ENCODE peak calls at places on chromosomes 6 and 20, in five cellular contexts. C is IMR-90, W is fibroblast of lung, A is neuronal stem cell, T is kidney. V is an unnamed sample.

GRCh38 chr6:69379518-69379917 is 417.3 kb downstream of the LMBRD1 start:
- DNase-seq in C (no peak), W (no peak), A (no peak), T (no peak), V (no peak)

GRCh38 chr6:13863699-13864155 is 49.4 kb upstream of the MCUR1 start:
- DNase-seq in C (no peak), W (no peak), A (no peak), T (no peak), V (no peak)

GRCh38 chr6:31402324-31403282 is 792 bp upstream of the MICA start:
- DNase-seq in C (no peak), W (peak; percentile 22), A (no peak), T (no peak), V (peak; percentile 54)

GRCh38 chr20:58524814-58525213 is 9.6 kb upstream of the APCDD1L start:
- DNase-seq in C (peak; percentile 85), W (peak; percentile 48), A (no peak), T (no peak), V (no peak)

GRCh38 chr6:129141499-129141898 is 258.6 kb downstream of the LAMA2 start:
- DNase-seq in C (peak; percentile 21), W (peak; percentile 49), A (no peak), T (no peak), V (no peak)

GRCh38 chr6:123888779-123889513 is 85.3 kb downstream of the NKAIN2 start:
- DNase-seq in C (no peak), W (no peak), A (no peak), T (no peak), V (no peak)

GRCh38 chr6:124310139-124310538 is 506.5 kb downstream of the NKAIN2 start:
- DNase-seq in C (no peak), W (no peak), A (no peak), T (no peak), V (no peak)

GRCh38 chr6:15953152-15953880 is 175.6 kb upstream of the MYLIP start:
- DNase-seq in C (no peak), W (no peak), A (no peak), T (no peak), V (no peak)

GRCh38 chr20:29742699-29743100 is 1514.8 kb upstream of the DEFB115 start:
- DNase-seq in C (no peak), W (no peak), A (no peak), T (peak; percentile 71), V (no peak)

GRCh38 chr20:59004763-59005522 is 2.1 kb downstream of the CTSZ start:
- DNase-seq in C (no peak), W (no peak), A (no peak), T (peak; percentile 85), V (peak; percentile 90)

GRCh38 chr20:44054118-44054517 is 132.9 kb downstream of the JPH2 start:
- DNase-seq in C (no peak), W (no peak), A (no peak), T (no peak), V (no peak)

GRCh38 chr20:10432079-10432478 is 1.9 kb downstream of the MKKS start:
- DNase-seq in C (no peak), W (no peak), A (no peak), T (no peak), V (no peak)
- H3K4me3 ChIP-seq in C (no peak overlapping the region), W (no peak overlapping the region), A (no peak overlapping the region), T (no peak overlapping the region), V (no peak overlapping the region)

GRCh38 chr6:113632220-113632864 is 224.8 kb upstream of the MARCKS start:
- DNase-seq in C (peak; percentile 88), W (peak; percentile 80), A (peak; percentile 3), T (no peak), V (peak; percentile 50)

GRCh38 chr6:113629940-113630339 is 227.2 kb upstream of the MARCKS start:
- DNase-seq in C (no peak), W (no peak), A (no peak), T (no peak), V (no peak)

GRCh38 chr6:113630738-113631535 is 226.2 kb upstream of the MARCKS start:
- DNase-seq in C (peak; percentile 86), W (peak; percentile 35), A (no peak), T (no peak), V (no peak)

GRCh38 chr6:113630365-113630737 is 226.8 kb upstream of the MARCKS start:
- DNase-seq in C (peak; percentile 88), W (peak; percentile 81), A (no peak), T (no peak), V (no peak)

GRCh38 chr6:113631616-113632015 is 225.5 kb upstream of the MARCKS start:
- DNase-seq in C (no peak), W (no peak), A (no peak), T (no peak), V (no peak)
- H3K9ac ChIP-seq in C (no peak overlapping the region), W (no peak overlapping the region), A (no peak overlapping the region), T (no peak overlapping the region), V (no peak overlapping the region)

GRCh38 chr6:113640046-113640445 is 217.1 kb upstream of the MARCKS start:
- DNase-seq in C (no peak), W (no peak), A (no peak), T (no peak), V (peak; percentile 42)

GRCh38 chr6:113636357-113636824 is 220.8 kb upstream of the MARCKS start:
- DNase-seq in C (peak; percentile 78), W (no peak), A (no peak), T (no peak), V (no peak)

GRCh38 chr6:113633638-113634037 is 223.5 kb upstream of the MARCKS start:
- DNase-seq in C (no peak), W (no peak), A (no peak), T (no peak), V (no peak)

GRCh38 chr6:113635222-113635970 is 221.7 kb upstream of the MARCKS start:
- DNase-seq in C (no peak), W (no peak), A (no peak), T (no peak), V (no peak)

DNA sequence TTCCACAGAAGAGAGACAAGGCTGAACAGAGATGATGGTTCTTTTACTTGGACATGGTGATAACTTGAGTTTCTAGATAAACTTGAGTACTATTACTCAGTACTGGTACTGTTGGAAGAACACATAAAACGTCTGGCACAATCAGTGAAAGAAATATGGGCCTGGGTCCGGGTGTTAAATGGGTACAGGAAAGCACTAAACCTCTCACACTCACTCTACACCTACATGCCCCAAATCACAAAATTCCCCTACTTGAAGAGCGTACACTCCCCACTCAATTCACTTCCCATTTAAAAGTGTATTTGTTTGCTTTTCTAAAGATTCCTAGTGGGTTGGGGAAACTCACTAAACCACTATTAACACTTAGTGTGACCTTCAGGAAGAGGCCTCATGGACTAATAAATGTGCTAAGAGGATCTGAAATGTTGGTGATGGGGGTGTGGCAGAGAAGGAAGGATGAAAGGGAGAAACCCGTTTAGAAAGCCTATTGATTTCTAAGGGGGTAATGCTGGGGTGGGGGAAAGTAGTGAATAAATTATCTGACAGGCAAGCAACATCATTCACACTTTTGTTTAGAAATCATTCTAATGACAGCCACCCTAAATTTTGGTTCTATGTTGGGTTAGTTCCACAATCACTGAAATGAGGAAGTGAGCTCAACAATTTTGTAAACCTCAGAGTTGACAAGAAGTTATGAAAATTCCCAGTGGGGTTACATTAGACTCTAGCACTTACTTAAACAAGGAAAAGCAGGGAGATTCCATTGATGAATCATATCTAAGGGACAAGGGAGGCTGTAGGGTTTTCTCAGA is 222.6 kb upstream of the MARCKS start:
- DNase-seq in C (peak; percentile 87), W (peak; percentile 51), A (no peak), T (no peak), V (no peak)
- H3K4me1 ChIP-seq in C (peaks cover 25% of the 10 kb centered on the region), W (peaks cover 11% of the 10 kb centered on the region), A (peaks cover 18% of the 10 kb centered on the region), T (no peaks in the 10 kb centered on the region), V (peaks cover 11% of the 10 kb centered on the region)

DNA sequence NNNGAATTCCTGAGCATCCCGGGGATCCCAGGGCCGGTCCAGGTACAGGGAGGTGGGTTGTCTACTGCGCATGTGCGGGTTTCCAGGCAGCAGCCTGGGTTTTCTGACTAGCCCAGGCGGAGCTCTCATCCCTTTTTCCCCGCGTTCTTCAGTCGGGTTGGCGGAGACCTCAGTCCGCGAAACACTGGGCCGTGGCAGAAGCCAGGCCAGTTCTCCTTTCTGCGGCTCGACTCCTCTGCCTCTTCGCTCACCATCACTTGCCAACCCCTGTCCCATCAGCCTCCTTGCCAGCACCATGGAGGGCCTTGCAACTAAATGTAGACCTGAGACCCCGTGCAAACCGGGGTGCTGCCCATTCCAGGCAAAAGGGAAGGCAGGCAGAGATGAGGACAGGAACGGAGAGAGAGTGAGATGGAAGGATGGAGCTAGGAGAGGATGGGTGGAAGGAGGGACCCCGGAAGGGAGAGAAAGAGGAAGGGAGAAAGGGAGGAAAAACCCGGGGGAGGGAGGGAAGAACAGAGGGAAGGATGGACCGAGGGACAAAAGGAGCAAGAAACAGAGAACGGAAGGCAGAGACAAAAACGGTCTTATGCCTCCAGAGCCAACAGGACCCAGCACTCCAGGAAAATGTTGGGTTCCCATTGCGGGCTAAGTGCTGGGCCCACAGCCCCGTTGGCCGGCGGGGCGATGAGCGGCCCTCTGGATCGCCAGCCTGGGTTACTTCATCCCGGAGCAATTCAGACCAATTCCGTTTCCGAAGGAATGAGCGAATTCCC is 445.4 kb upstream of the DEFB115 start:
- DNase-seq in C (peak; percentile 49), W (peak; percentile 49), A (peak; percentile 20), T (peak; percentile 81), V (peak; percentile 31)
- H3K4me3 ChIP-seq in C (no peak overlapping the region), W (peak overlapping the region; percentile 42), A (peak overlapping the region; percentile 61), T (no peak overlapping the region), V (no peak overlapping the region)

GRCh38 chr6:33319939-33320314 is 2.4 kb upstream of the ZBTB22 start:
- DNase-seq in C (no peak), W (no peak), A (no peak), T (no peak), V (no peak)
- H3K9ac ChIP-seq in C (peak overlapping the region; percentile 89), W (peak overlapping the region; percentile 33), A (no peak overlapping the region), T (no peak overlapping the region), V (no peak overlapping the region)

DNA sequence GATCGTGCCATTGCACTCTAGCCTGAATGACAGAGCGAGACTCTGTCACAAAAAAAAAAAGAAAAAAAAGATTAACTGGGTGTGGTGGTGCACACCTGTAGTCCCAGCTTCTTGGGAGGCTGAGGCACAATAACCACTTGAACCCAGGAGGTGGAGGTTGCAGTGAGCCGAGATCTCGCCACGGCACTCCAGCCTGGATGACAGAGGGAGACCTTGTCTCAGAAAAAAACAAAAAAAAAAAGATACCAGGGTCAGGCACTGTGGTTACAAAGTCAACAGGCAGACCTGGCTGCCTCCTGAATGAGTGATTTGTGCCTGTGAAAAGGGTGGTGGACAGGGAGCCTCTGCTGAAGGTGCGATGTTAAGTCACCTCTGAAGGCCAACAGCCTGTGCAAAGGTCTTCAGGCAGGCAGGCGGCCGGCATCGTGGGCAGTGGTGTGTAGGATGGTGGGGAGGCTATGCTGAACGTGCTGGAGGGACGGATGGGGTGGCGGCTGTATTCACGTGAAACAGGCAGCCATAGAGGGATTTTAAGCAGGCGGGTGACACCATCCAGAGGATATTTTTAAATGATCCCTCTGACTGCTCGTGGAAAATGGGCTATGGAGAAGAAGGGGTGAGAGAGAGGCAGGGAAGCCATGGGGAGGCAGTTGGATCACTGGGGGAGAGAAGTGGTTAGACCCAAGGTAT is 41.4 kb downstream of the NOL4L start:
- DNase-seq in C (no peak), W (no peak), A (no peak), T (no peak), V (no peak)
- H3K4me1 ChIP-seq in C (no peaks in the 10 kb centered on the region), W (no peaks in the 10 kb centered on the region), A (peaks cover 10% of the 10 kb centered on the region), T (no peaks in the 10 kb centered on the region), V (peaks cover under 1% of the 10 kb centered on the region)

GRCh38 chr6:63649269-63649668 is 13.7 kb downstream of the PHF3 start:
- DNase-seq in C (no peak), W (peak; percentile 28), A (no peak), T (no peak), V (no peak)
- H3K4me3 ChIP-seq in C (no peak overlapping the region), W (no peak overlapping the region), A (no peak overlapping the region), T (no peak overlapping the region), V (no peak overlapping the region)

V was measured in colonic mucosa.